ENCODE peak calls at places on chromosome X, in nine cellular contexts. Y is transverse colon, G is cardiac fibroblast, T is NB4, X is RWPE1, K is ovary, J is neural progenitor cell, R is heart right ventricle, O is tibial artery. S is an unnamed sample.

GRCh38 chrX:134484039-134484438 is 24.1 kb downstream of the HPRT1 start:
- DNase-seq in Y (no peak), G (peak), T (peak), X (no peak), K (no peak), J (peak), R (no peak), O (no peak), S (no peak)

GRCh38 chrX:48938721-48939416 is 18.5 kb downstream of the OTUD5 start:
- DNase-seq in Y (peak), G (no peak), T (no peak), X (no peak), K (no peak), J (no peak), R (no peak), O (no peak), S (no peak)

GRCh38 chrX:27966955-27967354 is 14.3 kb downstream of the DCAF8L1 start:
- DNase-seq in Y (peak), G (peak), T (no peak), X (no peak), K (no peak), J (no peak), R (no peak), O (no peak), S (no peak)

GRCh38 chrX:153968754-153969124 is 2.9 kb downstream of the HCFC1 start:
- DNase-seq in Y (peak), G (no peak), T (peak), X (no peak), K (peak), J (peak), R (no peak), O (no peak), S (no peak)

GRCh38 chrX:143058096-143058495 is 32.4 kb downstream of the SPANXN4 start:
- DNase-seq in Y (no peak), G (no peak), T (no peak), X (no peak), K (no peak), J (peak), R (no peak), O (no peak), S (no peak)

GRCh38 chrX:112083624-112084326 is 1.2 kb upstream of the TRPC5 start:
- DNase-seq in Y (no peak), G (no peak), T (no peak), X (no peak), K (no peak), J (peak), R (no peak), O (no peak), S (no peak)

GRCh38 chrX:39251995-39252394 is 450.7 kb downstream of the MID1IP1 start:
- DNase-seq in Y (no peak), G (no peak), T (no peak), X (no peak), K (no peak), J (no peak), R (no peak), O (no peak), S (no peak)

GRCh38 chrX:38548508-38548907 is 12.8 kb upstream of the TSPAN7 start:
- DNase-seq in Y (no peak), G (no peak), T (no peak), X (no peak), K (no peak), J (no peak), R (no peak), O (no peak), S (no peak)

GRCh38 chrX:8760021-8760420 is 28.1 kb upstream of the ANOS1 start:
- DNase-seq in Y (no peak), G (no peak), T (no peak), X (no peak), K (no peak), J (no peak), R (no peak), O (no peak), S (no peak)

GRCh38 chrX:109697855-109698254 is 35.2 kb downstream of the ACSL4 start:
- DNase-seq in Y (no peak), G (no peak), T (no peak), X (no peak), K (no peak), J (no peak), R (no peak), O (no peak), S (no peak)

GRCh38 chrX:48703642-48704481 is 7.3 kb downstream of the SUV39H1 start:
- DNase-seq in Y (no peak), G (peak), T (no peak), X (peak), K (no peak), J (no peak), R (no peak), O (no peak), S (no peak)

GRCh38 chrX:68831405-68832100 is 2.7 kb downstream of the EFNB1 start:
- DNase-seq in Y (no peak), G (no peak), T (peak), X (no peak), K (peak), J (no peak), R (no peak), O (no peak), S (peak)

GRCh38 chrX:106903856-106904528 is 851 bp upstream of the RIPPLY1 start:
- DNase-seq in Y (no peak), G (no peak), T (no peak), X (no peak), K (no peak), J (no peak), R (no peak), O (no peak), S (no peak)

GRCh38 chrX:3403748-3404147 is 57.3 kb upstream of the MXRA5 start:
- DNase-seq in Y (no peak), G (no peak), T (no peak), X (no peak), K (no peak), J (no peak), R (no peak), O (no peak), S (no peak)

GRCh38 chrX:103688949-103689348 is 2.5 kb upstream of the MORF4L2 start:
- DNase-seq in Y (no peak), G (peak), T (peak), X (no peak), K (no peak), J (peak), R (no peak), O (no peak), S (no peak)

GRCh38 chrX:68710870-68711576 is 63.6 kb downstream of the STARD8 start:
- DNase-seq in Y (no peak), G (peak), T (peak), X (peak), K (peak), J (peak), R (no peak), O (peak), S (no peak)

GRCh38 chrX:71067079-71067478 is 1.1 kb downstream of the SNX12 start:
- DNase-seq in Y (no peak), G (no peak), T (no peak), X (no peak), K (no peak), J (no peak), R (no peak), O (no peak), S (no peak)

GRCh38 chrX:71098951-71099506 is 3.4 kb downstream of the FOXO4 start:
- DNase-seq in Y (no peak), G (no peak), T (no peak), X (no peak), K (no peak), J (no peak), R (no peak), O (no peak), S (no peak)

GRCh38 chrX:21639775-21640174 is 18.4 kb downstream of the KLHL34 start:
- DNase-seq in Y (no peak), G (no peak), T (no peak), X (no peak), K (no peak), J (no peak), R (no peak), O (no peak), S (no peak)

GRCh38 chrX:9952313-9952712 is 14.8 kb upstream of the CLDN34 start:
- DNase-seq in Y (no peak), G (no peak), T (no peak), X (no peak), K (no peak), J (no peak), R (no peak), O (no peak), S (no peak)

GRCh38 chrX:51316271-51316670 is 16.4 kb upstream of the NUDT10 start:
- DNase-seq in Y (no peak), G (no peak), T (no peak), X (no peak), K (no peak), J (no peak), R (no peak), O (no peak), S (no peak)

GRCh38 chrX:100410083-100410590 is at the start of gene PCDH19:
- DNase-seq in Y (peak), G (peak), T (no peak), X (peak), K (peak), J (peak), R (peak), O (no peak), S (peak)

GRCh38 chrX:153971632-153972367 is at the start of gene HCFC1:
- DNase-seq in Y (peak), G (peak), T (peak), X (peak), K (peak), J (peak), R (peak), O (peak), S (peak)

GRCh38 chrX:150540965-150541364 is 27.5 kb upstream of the MTM1 start:
- DNase-seq in Y (no peak), G (no peak), T (no peak), X (no peak), K (no peak), J (no peak), R (no peak), O (no peak), S (no peak)

GRCh38 chrX:33053001-33053400 is 158.3 kb downstream of the DMD start:
- DNase-seq in Y (no peak), G (no peak), T (no peak), X (peak), K (no peak), J (no peak), R (no peak), O (no peak), S (no peak)

GRCh38 chrX:44953734-44954502 is 80.9 kb downstream of the KDM6A start:
- DNase-seq in Y (no peak), G (no peak), T (no peak), X (no peak), K (no peak), J (no peak), R (no peak), O (no peak), S (no peak)

GRCh38 chrX:74505437-74505836 is 84.1 kb downstream of the SLC16A2 start:
- DNase-seq in Y (no peak), G (no peak), T (no peak), X (no peak), K (no peak), J (peak), R (no peak), O (no peak), S (no peak)

GRCh38 chrX:77450415-77450814 is 3.2 kb downstream of the FGF16 start:
- DNase-seq in Y (no peak), G (no peak), T (no peak), X (no peak), K (no peak), J (no peak), R (no peak), O (no peak), S (no peak)

GRCh38 chrX:77448170-77448569 is 981 bp downstream of the FGF16 start:
- DNase-seq in Y (no peak), G (no peak), T (no peak), X (no peak), K (no peak), J (peak), R (no peak), O (no peak), S (no peak)

GRCh38 chrX:77451041-77451440 is 3.9 kb downstream of the FGF16 start:
- DNase-seq in Y (no peak), G (peak), T (no peak), X (no peak), K (no peak), J (no peak), R (no peak), O (no peak), S (no peak)

GRCh38 chrX:77455437-77455836 is 8.2 kb downstream of the FGF16 start:
- DNase-seq in Y (no peak), G (no peak), T (no peak), X (no peak), K (no peak), J (no peak), R (no peak), O (no peak), S (no peak)

DNA sequence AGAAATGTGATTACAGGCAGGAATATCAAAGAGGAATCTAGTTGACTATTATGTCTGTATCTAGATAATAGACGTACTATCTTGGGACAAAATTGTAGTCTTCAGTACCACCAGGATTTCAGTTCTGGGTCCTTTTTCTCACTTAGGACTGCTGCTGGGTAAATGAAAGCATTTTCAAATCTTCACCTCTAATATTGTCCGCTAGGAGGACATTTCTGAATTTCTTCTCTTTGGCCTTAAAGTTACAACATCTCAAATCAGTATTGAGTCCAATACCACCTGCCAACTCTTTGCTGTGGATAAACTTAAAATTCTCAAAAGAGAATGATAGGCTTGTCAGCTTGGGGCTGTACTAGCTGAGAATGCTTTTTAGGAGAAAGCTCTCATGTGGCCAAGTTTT is 6.0 kb downstream of the FGF16 start:
- DNase-seq in Y (no peak), G (no peak), T (no peak), X (no peak), K (no peak), J (no peak), R (no peak), O (no peak), S (no peak)
- TF ChIP-seq CTCF in Y (no peak), G (no peak), T (no peak), X (no peak), K (no peak), J (no peak), R (no peak), O (no peak), S (no peak)

DNA sequence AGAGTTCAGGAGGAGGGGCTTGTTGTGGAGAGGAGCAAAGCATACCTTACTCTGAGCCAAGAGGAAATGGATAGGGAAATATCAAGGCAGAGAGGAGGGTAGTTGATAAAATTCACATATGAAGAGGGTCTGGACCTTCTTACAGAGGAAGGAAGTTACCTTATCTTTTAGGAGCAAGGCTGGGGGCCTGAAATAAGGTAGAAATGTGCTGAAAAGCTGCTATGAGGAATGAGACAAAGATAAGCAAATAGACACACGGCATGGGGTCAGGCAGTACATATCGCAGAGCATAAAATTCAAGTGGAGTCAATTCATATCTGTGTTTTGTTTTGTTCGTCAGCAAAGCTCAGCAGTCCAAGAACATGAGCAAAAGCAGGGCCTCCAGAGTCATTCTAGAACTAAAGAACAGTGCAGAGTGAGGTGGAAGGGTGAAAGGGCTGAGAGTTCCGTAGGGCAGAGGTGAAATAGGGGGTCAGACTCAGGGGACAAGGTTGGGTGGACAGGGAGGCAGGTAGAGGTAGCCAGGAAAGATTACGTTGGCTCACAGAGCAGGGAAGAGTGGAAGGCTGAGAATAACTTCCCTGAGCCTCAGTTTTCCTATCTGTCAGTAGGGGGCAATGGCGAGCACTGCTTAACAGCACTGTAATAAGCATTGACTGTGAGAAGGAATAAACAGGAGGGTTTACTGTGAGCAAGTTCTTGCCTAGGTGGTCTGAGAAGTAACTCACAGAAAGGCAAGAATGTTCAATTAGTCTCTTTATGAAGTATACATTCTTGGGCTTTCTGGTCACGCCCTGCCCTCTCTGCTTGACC is 9.2 kb downstream of the VSIG4 start:
- DNase-seq in Y (peak), G (peak), T (peak), X (no peak), K (no peak), J (peak), R (no peak), O (no peak), S (no peak)
- TF ChIP-seq CTCF in Y (peak), G (peak), T (peak), X (no peak), K (no peak), J (peak), R (peak), O (peak), S (peak)

GRCh38 chrX:19747672-19748610 is 139.5 kb downstream of the SH3KBP1 start:
- DNase-seq in Y (peak), G (no peak), T (peak), X (no peak), K (no peak), J (no peak), R (no peak), O (no peak), S (no peak)
- TF ChIP-seq CTCF in Y (no peak), G (no peak), T (no peak), X (no peak), K (no peak), J (no peak), R (no peak), O (no peak), S (no peak)

GRCh38 chrX:140507982-140508305 is 3.1 kb upstream of the SOX3 start:
- DNase-seq in Y (no peak), G (no peak), T (no peak), X (no peak), K (no peak), J (peak), R (no peak), O (no peak), S (no peak)
- TF ChIP-seq CTCF in Y (no peak), G (no peak), T (no peak), X (no peak), K (no peak), J (peak), R (no peak), O (no peak), S (no peak)

GRCh38 chrX:56798866-56799864 is 70.1 kb downstream of the NBDY start:
- DNase-seq in Y (peak), G (no peak), T (no peak), X (no peak), K (peak), J (peak), R (no peak), O (no peak), S (no peak)
- TF ChIP-seq CTCF in Y (no peak), G (no peak), T (no peak), X (no peak), K (peak), J (peak), R (no peak), O (no peak), S (no peak)

DNA sequence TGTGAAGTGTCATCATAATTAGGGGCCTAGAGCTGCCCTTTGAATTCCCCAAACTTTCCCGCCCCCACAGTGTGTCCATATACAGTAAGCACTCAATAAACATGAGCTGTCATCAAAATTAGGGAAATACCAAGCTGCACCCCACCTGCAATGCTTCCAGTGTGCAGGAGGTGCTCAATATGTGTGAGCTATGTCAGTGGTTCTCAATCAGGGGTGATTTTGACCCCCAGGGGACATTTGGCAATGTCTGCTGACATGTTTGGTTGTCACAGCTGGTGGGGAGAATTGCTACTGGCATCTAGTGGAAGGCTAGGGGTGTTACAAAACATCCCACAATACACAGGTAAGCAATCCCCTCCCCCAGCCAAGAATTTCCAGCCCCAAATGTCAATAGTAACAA is 750 bp downstream of the CFP start:
- DNase-seq in Y (no peak), G (peak), T (peak), X (no peak), K (no peak), J (no peak), R (no peak), O (no peak), S (no peak)
- TF ChIP-seq CTCF in Y (no peak), G (no peak), T (peak), X (no peak), K (no peak), J (no peak), R (no peak), O (no peak), S (no peak)

DNA sequence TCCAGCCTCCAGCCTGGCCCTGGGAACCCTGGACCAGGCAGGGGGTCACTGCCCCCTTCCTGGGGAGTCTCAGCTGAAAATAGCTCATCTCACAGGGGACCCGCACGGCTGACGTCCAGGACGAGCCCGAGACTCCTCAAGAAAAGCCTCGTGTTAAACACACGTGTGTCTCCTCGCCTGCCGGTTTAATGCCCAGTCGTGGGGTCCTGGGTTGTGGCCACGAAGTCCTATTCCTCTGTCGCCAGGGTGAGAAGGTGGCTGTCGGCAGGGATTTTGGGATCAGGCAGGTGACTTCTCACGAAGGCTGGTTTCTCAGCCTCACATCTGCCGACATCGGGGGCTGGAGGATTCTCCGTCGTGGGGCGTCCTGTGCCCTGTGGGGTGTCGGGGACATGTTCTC is 44.3 kb upstream of the PPP2R3B start:
- DNase-seq in Y (no peak), G (no peak), T (no peak), X (no peak), K (no peak), J (no peak), R (no peak), O (no peak), S (no peak)
- TF ChIP-seq CTCF in Y (no peak), G (no peak), T (no peak), X (no peak), K (no peak), J (no peak), R (no peak), O (no peak), S (no peak)

GRCh38 chrX:124086411-124086810 is 124.9 kb downstream of the STAG2 start:
- DNase-seq in Y (no peak), G (no peak), T (no peak), X (no peak), K (no peak), J (no peak), R (no peak), O (no peak), S (no peak)
- TF ChIP-seq CTCF in Y (no peak), G (no peak), T (no peak), X (no peak), K (no peak), J (no peak), R (no peak), O (no peak), S (no peak)

S was measured in mesothelial cell of epicardium.